ENCODE peak calls at places on chromosomes 4 and X, in four cellular contexts. O is HCT116, E is K562, N is suprapubic skin. K is an unnamed sample.

GRCh38 chr4:98996056-98996941 is 778 bp downstream of the METAP1 start:
- DNase-seq in N (peak), E (no peak), O (no peak), K (no peak)

GRCh38 chr4:182699825-182700224 is 217.4 kb downstream of the DCTD start:
- DNase-seq in N (no peak), E (no peak), O (no peak), K (no peak)

GRCh38 chr4:167885872-167886271 is 206.5 kb upstream of the ANXA10 start:
- DNase-seq in N (no peak), E (no peak), O (no peak), K (no peak)

GRCh38 chr4:54493862-54494261 is 163.9 kb upstream of the KIT start:
- DNase-seq in E (no peak), N (no peak), O (no peak), K (no peak)

GRCh38 chr4:124278477-124278876 is 434.1 kb downstream of the ANKRD50 start:
- DNase-seq in N (no peak), O (no peak), E (no peak), K (no peak)

GRCh38 chr4:105859233-105859632 is 36.0 kb upstream of the NPNT start:
- DNase-seq in N (no peak), O (peak), E (no peak), K (no peak)

GRCh38 chr4:70183168-70183939 is 12.2 kb upstream of the ODAM start:
- DNase-seq in E (peak), O (peak), N (no peak), K (no peak)

GRCh38 chr4:158597879-158598596 is 73.6 kb downstream of the C4orf46 start:
- DNase-seq in E (no peak), N (no peak), O (no peak), K (no peak)

GRCh38 chrX:77693594-77693993 is 92.4 kb downstream of the ATRX start:
- DNase-seq in N (no peak), O (no peak), E (no peak), K (no peak)

GRCh38 chr4:15689540-15689939 is 7.9 kb downstream of the FAM200B start:
- DNase-seq in N (no peak), E (no peak), O (no peak), K (no peak)

GRCh38 chrX:132858018-132858417 is 100.4 kb downstream of the HS6ST2 start:
- DNase-seq in E (no peak), N (no peak), O (no peak), K (no peak)

GRCh38 chrX:153874366-153875125 is 11.4 kb downstream of the L1CAM start:
- DNase-seq in E (no peak), O (no peak), N (peak), K (peak)

GRCh38 chrX:153875391-153876111 is 10.4 kb downstream of the L1CAM start:
- DNase-seq in O (no peak), E (peak), N (no peak), K (peak)

GRCh38 chrX:153877571-153878261 is 8.3 kb downstream of the L1CAM start:
- DNase-seq in N (no peak), E (no peak), O (no peak), K (no peak)

GRCh38 chrX:153874091-153874365 is 11.9 kb downstream of the L1CAM start:
- DNase-seq in E (no peak), N (peak), O (no peak), K (peak)

GRCh38 chrX:153876112-153876491 is 9.9 kb downstream of the L1CAM start:
- DNase-seq in E (no peak), N (peak), O (no peak), K (no peak)
- TF ChIP-seq POLR2AphosphoS5 in E (no peak), N (no peak), O (no peak), K (no peak)

GRCh38 chrX:40105791-40106676 is 8.3 kb upstream of the BCOR start:
- DNase-seq in E (peak), O (no peak), N (no peak), K (peak)
- TF ChIP-seq POLR2AphosphoS5 in E (no peak), O (peak), N (no peak), K (peak)

DNA sequence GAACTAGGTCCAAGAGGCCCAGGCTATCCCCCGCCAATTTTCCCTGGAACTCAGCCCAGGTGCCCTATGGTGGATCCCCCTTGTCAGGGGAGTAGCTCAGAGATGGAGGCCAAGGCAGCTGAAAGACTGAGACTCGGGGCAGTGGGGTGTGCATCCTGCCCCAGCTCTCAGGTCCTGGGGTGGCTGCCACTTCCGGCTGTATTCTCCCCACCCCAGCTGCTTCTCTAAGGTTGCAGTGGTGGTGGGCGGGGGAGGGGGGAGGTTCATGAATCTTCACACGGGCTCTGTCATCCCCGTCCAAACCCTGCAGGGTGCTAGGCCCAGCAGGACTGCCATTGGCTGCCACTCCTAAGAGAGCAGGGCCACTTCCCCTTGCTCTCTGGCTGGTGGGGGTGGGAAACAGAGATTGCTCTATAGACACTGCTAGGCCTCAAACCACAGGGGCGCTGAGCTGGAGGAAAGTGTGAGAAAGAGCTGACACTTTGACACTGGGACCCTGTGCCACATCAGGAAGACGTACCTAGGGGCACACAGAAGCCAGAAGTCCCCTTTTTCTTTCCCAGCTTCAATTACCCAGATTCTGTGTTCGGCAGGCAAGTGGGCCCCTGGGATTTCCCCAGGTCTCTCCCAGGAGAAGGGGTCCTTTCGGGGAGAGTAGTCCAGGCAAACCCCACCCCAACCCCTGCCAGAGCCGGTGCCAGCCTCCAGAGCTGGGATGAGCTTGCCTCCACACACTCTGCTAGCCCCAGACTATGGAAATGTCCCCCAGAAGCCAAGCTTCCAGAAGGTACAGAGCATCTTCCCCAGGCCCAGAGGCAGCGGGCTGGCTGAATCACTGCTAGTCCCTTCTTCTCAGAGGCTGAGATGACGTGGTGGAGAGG is 1.6 kb downstream of the SASH3 start:
- DNase-seq in N (no peak), O (no peak), E (no peak), K (peak)
- TF ChIP-seq POLR2AphosphoS5 in N (no peak), O (no peak), E (no peak), K (peak)

GRCh38 chr4:139076016-139076744 is 60.6 kb downstream of the NOCT start:
- DNase-seq in O (no peak), E (no peak), N (no peak), K (no peak)
- TF ChIP-seq POLR2AphosphoS5 in O (no peak), E (no peak), N (no peak), K (no peak)

GRCh38 chr4:163808091-163808490 is 313.6 kb downstream of the TMA16 start:
- DNase-seq in O (no peak), N (no peak), E (no peak), K (no peak)
- TF ChIP-seq POLR2AphosphoS5 in O (no peak), N (no peak), E (no peak), K (no peak)

DNA sequence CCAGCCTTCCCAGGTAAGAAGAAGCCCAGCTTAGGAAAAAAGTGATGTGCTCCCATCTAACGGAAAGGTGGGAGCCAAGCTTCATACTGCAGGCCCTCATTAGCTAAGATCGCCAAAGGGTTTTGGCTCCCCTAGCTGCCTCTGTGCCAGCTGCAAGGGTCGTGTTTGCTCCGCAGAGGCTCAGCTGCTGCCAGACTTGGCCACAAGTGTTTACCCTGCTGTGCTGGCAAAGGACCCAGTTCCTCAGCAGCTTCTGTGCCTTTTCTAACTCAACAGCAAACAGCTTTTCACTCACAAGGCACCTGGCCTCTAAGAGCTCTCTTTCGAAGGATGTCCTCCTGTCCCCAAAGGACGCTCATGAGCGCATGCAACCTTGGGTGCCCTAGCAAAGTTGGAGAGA is 12.2 kb upstream of the VMA21 start:
- DNase-seq in O (no peak), N (no peak), E (no peak), K (no peak)
- TF ChIP-seq POLR2AphosphoS5 in O (no peak), N (no peak), E (no peak), K (no peak)

GRCh38 chr4:7929530-7929951 is 10.1 kb downstream of the AFAP1 start:
- DNase-seq in N (peak), O (peak), E (no peak), K (no peak)
- TF ChIP-seq POLR2AphosphoS5 in N (peak), O (no peak), E (no peak), K (no peak)

DNA sequence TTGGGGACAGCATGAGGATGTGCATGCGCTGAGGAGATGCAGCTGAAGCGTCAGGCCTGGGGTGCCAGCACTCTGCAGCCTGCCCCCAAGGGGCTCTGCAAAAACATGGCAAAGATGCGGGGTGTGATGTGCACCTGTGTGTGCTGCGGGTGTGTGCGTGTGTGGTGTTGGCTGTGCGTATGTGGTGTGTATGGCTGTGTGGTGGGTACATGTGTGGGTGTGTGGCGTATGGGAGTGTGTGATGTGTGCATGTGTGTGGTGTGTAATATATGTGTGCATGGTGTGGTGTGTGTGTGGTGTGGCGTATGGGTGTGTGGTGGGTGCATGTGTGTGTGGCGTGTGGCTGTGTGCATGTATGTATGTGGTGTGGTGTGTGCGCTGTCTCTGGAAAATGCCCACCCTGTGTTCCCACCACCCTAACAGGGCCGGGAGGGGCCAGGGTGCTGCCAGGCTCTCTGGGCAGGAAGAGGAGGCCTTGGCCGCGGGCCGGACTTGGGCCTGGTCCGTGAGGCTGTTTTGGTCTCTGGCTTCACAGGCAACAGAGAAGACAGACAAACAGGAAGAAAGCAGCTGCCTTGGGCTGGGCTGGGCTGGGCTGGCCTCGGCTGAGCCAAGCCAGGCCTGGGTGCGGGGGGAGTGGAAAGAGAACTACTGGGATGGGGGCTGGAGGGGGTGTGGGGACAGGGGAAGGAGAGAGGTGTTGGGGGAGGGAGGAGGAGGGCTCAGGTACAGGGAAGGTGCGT is 1.1 kb upstream of the AVPR2 start:
- DNase-seq in E (no peak), N (no peak), O (no peak), K (peak)
- TF ChIP-seq POLR2AphosphoS5 in E (no peak), N (no peak), O (no peak), K (peak)

GRCh38 chrX:136067946-136068345 is 79.4 kb upstream of the FHL1 start:
- DNase-seq in O (no peak), E (no peak), N (no peak), K (no peak)
- TF ChIP-seq POLR2AphosphoS5 in O (no peak), E (no peak), N (no peak), K (no peak)

K was measured in spleen.